ENCODE peak calls at places on chromosomes 12 and 14, in four cellular contexts. One of them, this sample, is unnamed.

GRCh38 chr12:50275545-50275944 is 7.8 kb downstream of the LIMA1 start:
- DNase-seq in MCF 10A: no peak
- DNase-seq in neural crest cell: no peak
- DNase-seq in breast epithelium: no peak
- DNase-seq in this sample: no peak

GRCh38 chr12:5073054-5073453 is 29.4 kb downstream of the KCNA5 start:
- DNase-seq in MCF 10A: no peak
- DNase-seq in neural crest cell: no peak
- DNase-seq in breast epithelium: no peak
- DNase-seq in this sample: no peak

GRCh38 chr12:51705450-51705849 is 114.4 kb downstream of the SCN8A start:
- DNase-seq in MCF 10A: no peak
- DNase-seq in neural crest cell: no peak
- DNase-seq in breast epithelium: no peak
- DNase-seq in this sample: no peak

GRCh38 chr14:102215071-102215470 is 75.4 kb downstream of the WDR20 start:
- DNase-seq in MCF 10A: no peak
- DNase-seq in neural crest cell: peak; percentile 20
- DNase-seq in breast epithelium: no peak
- DNase-seq in this sample: no peak

GRCh38 chr14:105394714-105395537 is 3.4 kb upstream of the TEX22 start:
- DNase-seq in MCF 10A: no peak
- DNase-seq in neural crest cell: no peak
- DNase-seq in breast epithelium: no peak
- DNase-seq in this sample: no peak

GRCh38 chr12:85829391-85829790 is 6.8 kb downstream of the RASSF9 start:
- DNase-seq in MCF 10A: no peak
- DNase-seq in neural crest cell: no peak
- DNase-seq in breast epithelium: no peak
- DNase-seq in this sample: no peak

GRCh38 chr14:94676495-94677238 is 64.5 kb downstream of the SERPINA3 start:
- DNase-seq in MCF 10A: no peak
- DNase-seq in neural crest cell: no peak
- DNase-seq in breast epithelium: peak; percentile 7
- DNase-seq in this sample: no peak

GRCh38 chr14:100030441-100031153 is 34.6 kb upstream of the EVL start:
- DNase-seq in MCF 10A: peak; percentile 81
- DNase-seq in neural crest cell: no peak
- DNase-seq in breast epithelium: no peak
- DNase-seq in this sample: no peak

GRCh38 chr12:31037028-31037427 is 36.6 kb upstream of the DDX11 start:
- DNase-seq in MCF 10A: no peak
- DNase-seq in neural crest cell: no peak
- DNase-seq in breast epithelium: no peak
- DNase-seq in this sample: no peak

GRCh38 chr14:89958966-89959365 is 3.2 kb downstream of the TDP1 start:
- DNase-seq in MCF 10A: no peak
- DNase-seq in neural crest cell: no peak
- DNase-seq in breast epithelium: no peak
- DNase-seq in this sample: no peak

GRCh38 chr14:64671591-64671990 is 32.6 kb upstream of the PLEKHG3 start:
- DNase-seq in MCF 10A: peak; percentile 81
- DNase-seq in neural crest cell: no peak
- DNase-seq in breast epithelium: no peak
- DNase-seq in this sample: peak; percentile 31

GRCh38 chr12:108239378-108239777 is 99.7 kb downstream of the CMKLR1 start:
- DNase-seq in MCF 10A: no peak
- DNase-seq in neural crest cell: no peak
- DNase-seq in breast epithelium: no peak
- DNase-seq in this sample: no peak

GRCh38 chr12:7994731-7995205 is 37.7 kb upstream of the FOXJ2 start:
- DNase-seq in MCF 10A: peak; percentile 52
- DNase-seq in neural crest cell: no peak
- DNase-seq in breast epithelium: no peak
- DNase-seq in this sample: no peak

GRCh38 chr12:107864235-107864634 is 89.7 kb downstream of the ASCL4 start:
- DNase-seq in MCF 10A: no peak
- DNase-seq in neural crest cell: no peak
- DNase-seq in breast epithelium: no peak
- DNase-seq in this sample: no peak

GRCh38 chr14:99272669-99273024 is 650 bp upstream of the BCL11B start:
- DNase-seq in MCF 10A: peak; percentile 43
- DNase-seq in neural crest cell: no peak
- DNase-seq in breast epithelium: no peak
- DNase-seq in this sample: no peak

GRCh38 chr12:42910656-42911055 is 321.1 kb upstream of the PRICKLE1 start:
- DNase-seq in MCF 10A: no peak
- DNase-seq in neural crest cell: no peak
- DNase-seq in breast epithelium: no peak
- DNase-seq in this sample: no peak

GRCh38 chr12:46946137-46946536 is 120.3 kb upstream of the SLC38A4 start:
- DNase-seq in MCF 10A: no peak
- DNase-seq in neural crest cell: no peak
- DNase-seq in breast epithelium: no peak
- DNase-seq in this sample: no peak

GRCh38 chr14:53473480-53473879 is 320.4 kb upstream of the DDHD1 start:
- DNase-seq in MCF 10A: no peak
- DNase-seq in neural crest cell: no peak
- DNase-seq in breast epithelium: no peak
- DNase-seq in this sample: no peak

GRCh38 chr14:90438841-90439240 is 42.0 kb downstream of the CALM1 start:
- DNase-seq in MCF 10A: no peak
- DNase-seq in neural crest cell: no peak
- DNase-seq in breast epithelium: no peak
- DNase-seq in this sample: no peak

GRCh38 chr12:13347241-13348043 is 150.9 kb downstream of the EMP1 start:
- DNase-seq in MCF 10A: peak; percentile 72
- DNase-seq in neural crest cell: no peak
- DNase-seq in breast epithelium: no peak
- DNase-seq in this sample: no peak

GRCh38 chr14:68727315-68728078 is 65.4 kb downstream of the ZFP36L1 start:
- DNase-seq in MCF 10A: no peak
- DNase-seq in neural crest cell: no peak
- DNase-seq in breast epithelium: no peak
- DNase-seq in this sample: no peak

GRCh38 chr12:48045061-48045846 is 41.0 kb upstream of the COL2A1 start:
- DNase-seq in MCF 10A: no peak
- DNase-seq in neural crest cell: no peak
- DNase-seq in breast epithelium: no peak
- DNase-seq in this sample: no peak

GRCh38 chr12:29769162-29769820 is 14.5 kb downstream of the TMTC1 start:
- DNase-seq in MCF 10A: peak; percentile 91
- DNase-seq in neural crest cell: no peak
- DNase-seq in breast epithelium: no peak
- DNase-seq in this sample: no peak

GRCh38 chr14:72472845-72473244 is 421.1 kb downstream of the DPF3 start:
- DNase-seq in MCF 10A: no peak
- DNase-seq in neural crest cell: no peak
- DNase-seq in breast epithelium: no peak
- DNase-seq in this sample: no peak
- TF ChIP-seq CTCF in MCF 10A: peak; percentile 7
- TF ChIP-seq CTCF in neural crest cell: peak; percentile 46
- TF ChIP-seq CTCF in breast epithelium: no peak
- TF ChIP-seq CTCF in this sample: no peak

GRCh38 chr12:114984641-114985041 is 300.7 kb upstream of the TBX3 start:
- DNase-seq in MCF 10A: no peak
- DNase-seq in neural crest cell: no peak
- DNase-seq in breast epithelium: no peak
- DNase-seq in this sample: no peak
- TF ChIP-seq CTCF in MCF 10A: no peak
- TF ChIP-seq CTCF in neural crest cell: no peak
- TF ChIP-seq CTCF in breast epithelium: no peak
- TF ChIP-seq CTCF in this sample: no peak

GRCh38 chr14:57865450-57866198 is at the start of gene SLC35F4:
- DNase-seq in MCF 10A: no peak
- DNase-seq in neural crest cell: peak; percentile 42
- DNase-seq in breast epithelium: no peak
- DNase-seq in this sample: no peak
- TF ChIP-seq CTCF in MCF 10A: no peak
- TF ChIP-seq CTCF in neural crest cell: no peak
- TF ChIP-seq CTCF in breast epithelium: no peak
- TF ChIP-seq CTCF in this sample: no peak

DNA sequence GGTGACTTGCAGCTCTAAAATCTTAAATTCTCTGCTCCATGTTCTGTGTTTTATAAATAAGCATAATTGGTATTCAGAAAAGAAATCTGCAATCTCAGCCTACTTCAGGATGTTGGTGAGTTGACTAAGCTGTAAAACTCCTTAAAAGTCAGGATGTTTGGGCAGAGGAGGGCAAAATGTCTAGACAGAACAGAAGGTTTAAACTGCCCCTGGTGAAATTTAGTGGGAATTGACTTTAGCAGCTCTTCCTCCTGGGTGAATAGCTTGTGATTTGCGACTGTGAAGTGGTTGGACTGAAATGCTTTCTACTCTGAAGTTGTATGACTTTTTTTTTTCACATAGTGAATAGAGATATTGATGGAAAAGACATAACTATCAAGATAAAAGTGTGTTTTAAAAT is 85.8 kb downstream of the CAND1 start:
- DNase-seq in MCF 10A: no peak
- DNase-seq in neural crest cell: no peak
- DNase-seq in breast epithelium: no peak
- DNase-seq in this sample: no peak
- TF ChIP-seq CTCF in MCF 10A: no peak
- TF ChIP-seq CTCF in neural crest cell: peak; percentile 14
- TF ChIP-seq CTCF in breast epithelium: no peak
- TF ChIP-seq CTCF in this sample: no peak

GRCh38 chr12:123696209-123696608 is 15.9 kb upstream of the ATP6V0A2 start:
- DNase-seq in MCF 10A: no peak
- DNase-seq in neural crest cell: no peak
- DNase-seq in breast epithelium: no peak
- DNase-seq in this sample: no peak
- TF ChIP-seq CTCF in MCF 10A: no peak
- TF ChIP-seq CTCF in neural crest cell: no peak
- TF ChIP-seq CTCF in breast epithelium: no peak
- TF ChIP-seq CTCF in this sample: no peak

DNA sequence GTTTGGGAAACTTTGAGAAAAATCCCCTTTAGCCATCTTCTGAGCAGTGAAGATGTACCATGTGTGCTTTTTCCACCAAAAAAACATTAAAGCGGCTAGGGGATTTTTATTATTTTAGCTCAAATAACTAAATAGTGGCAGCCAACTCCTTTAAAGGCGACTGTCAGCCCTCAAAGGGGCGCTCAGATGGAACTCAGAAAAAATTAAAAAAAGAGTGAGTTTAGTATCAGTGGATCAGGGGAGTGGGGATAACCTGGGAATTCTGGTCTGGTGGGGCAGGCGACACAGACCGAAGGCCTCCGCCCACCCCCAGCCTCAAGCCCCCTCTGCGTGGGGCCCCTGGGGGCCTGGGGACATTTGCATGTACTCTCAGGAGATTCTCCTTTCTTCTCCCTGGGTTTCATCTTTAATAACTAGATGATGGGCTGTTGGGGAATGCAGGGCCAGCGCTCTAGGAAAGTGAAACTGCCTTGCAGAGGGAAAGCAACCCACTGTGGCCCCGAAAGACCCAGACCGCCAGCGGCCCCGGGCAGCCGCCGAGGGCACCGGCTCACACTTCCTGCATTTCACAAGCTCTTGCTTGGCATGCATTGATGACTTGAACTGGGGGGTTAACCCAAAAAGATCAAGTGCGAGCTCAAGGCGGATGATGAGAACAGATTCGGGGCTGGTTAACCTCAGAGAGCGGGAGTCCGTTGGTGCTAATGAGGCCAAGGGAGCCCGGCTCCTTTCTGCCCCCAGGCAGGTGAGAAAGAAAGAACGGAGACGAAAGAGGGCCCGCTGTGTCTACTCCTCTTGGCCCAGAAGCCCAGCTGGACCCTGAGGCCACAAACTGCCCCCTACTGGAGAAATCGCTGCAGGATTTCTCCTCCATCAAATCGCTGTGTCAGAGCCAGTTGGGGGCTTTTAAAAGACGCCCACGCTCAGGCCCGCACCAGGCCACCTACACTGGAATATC is 7.3 kb upstream of the BATF start:
- DNase-seq in MCF 10A: no peak
- DNase-seq in neural crest cell: no peak
- DNase-seq in breast epithelium: no peak
- DNase-seq in this sample: no peak
- TF ChIP-seq CTCF in MCF 10A: no peak
- TF ChIP-seq CTCF in neural crest cell: peak; percentile 16
- TF ChIP-seq CTCF in breast epithelium: peak; percentile 24
- TF ChIP-seq CTCF in this sample: no peak

GRCh38 chr12:110124184-110124995 is at the start of gene IFT81:
- DNase-seq in MCF 10A: peak; percentile 92
- DNase-seq in neural crest cell: peak; percentile 95
- DNase-seq in breast epithelium: peak; percentile 95
- DNase-seq in this sample: peak; percentile 92
- TF ChIP-seq CTCF in MCF 10A: no peak
- TF ChIP-seq CTCF in neural crest cell: no peak
- TF ChIP-seq CTCF in breast epithelium: no peak
- TF ChIP-seq CTCF in this sample: no peak